ENCODE peak calls at places on chromosome 22, in ten cellular contexts. C is sciatic nerve; J is LoVo; M is uterus; B is EL; P is KBM-7; W is mucosa of gallbladder; K is NCI-H774; S is effector memory CD8-positive, alpha-beta T cell; I is left ventricle myocardium inferior. Z is an unnamed sample.

GRCh38 chr22:39946571-39947407 is 13.4 kb upstream of the TMA7B start:
- DNase-seq in C (no peak), J (no peak), M (no peak), B (no peak), P (peak; percentile 31), W (no peak), K (no peak), S (no peak), I (no peak), Z (no peak)

GRCh38 chr22:33831651-33832050 is 88.6 kb downstream of the LARGE1 start:
- DNase-seq in C (no peak), J (no peak), M (no peak), B (no peak), P (no peak), W (no peak), K (no peak), S (no peak), I (no peak), Z (no peak)

GRCh38 chr22:37533995-37534394 is 14.8 kb upstream of the CARD10 start:
- DNase-seq in C (no peak), J (no peak), M (no peak), B (peak; percentile 73), P (peak; percentile 88), W (no peak), K (peak; percentile 1), S (no peak), I (no peak), Z (peak; percentile 26)

GRCh38 chr22:46075764-46076531 is 74.4 kb upstream of the PPARA start:
- DNase-seq in C (peak; percentile 64), J (no peak), M (peak; percentile 32), B (peak; percentile 38), P (peak; percentile 33), W (no peak), K (no peak), S (no peak), I (peak; percentile 13), Z (no peak)

GRCh38 chr22:25495286-25495685 is 69.2 kb upstream of the GRK3 start:
- DNase-seq in C (no peak), J (no peak), M (no peak), B (peak; percentile 18), P (no peak), W (peak; percentile 60), K (no peak), S (no peak), I (no peak), Z (no peak)

GRCh38 chr22:43302462-43303109 is 40.6 kb downstream of the SCUBE1 start:
- DNase-seq in C (no peak), J (no peak), M (no peak), B (no peak), P (no peak), W (no peak), K (no peak), S (no peak), I (no peak), Z (no peak)

GRCh38 chr22:38467904-38468760 is at the start of gene KDELR3:
- DNase-seq in C (peak; percentile 86), J (peak; percentile 82), M (peak; percentile 57), B (peak; percentile 83), P (peak; percentile 45), W (peak; percentile 40), K (no peak), S (peak; percentile 22), I (peak; percentile 72), Z (peak; percentile 43)

GRCh38 chr22:36327922-36328551 is 59.7 kb downstream of the MYH9 start:
- DNase-seq in C (no peak), J (no peak), M (peak; percentile 76), B (peak; percentile 38), P (no peak), W (no peak), K (no peak), S (no peak), I (peak; percentile 56), Z (no peak)

GRCh38 chr22:25759825-25760231 is 17.8 kb downstream of the MYO18B start:
- DNase-seq in C (no peak), J (peak; percentile 41), M (no peak), B (peak; percentile 97), P (peak; percentile 63), W (no peak), K (no peak), S (no peak), I (no peak), Z (peak; percentile 93)

GRCh38 chr22:36457688-36458450 is 23.6 kb downstream of the TXN2 start:
- DNase-seq in C (no peak), J (no peak), M (peak; percentile 71), B (peak; percentile 63), P (peak; percentile 31), W (peak; percentile 36), K (no peak), S (no peak), I (peak; percentile 73), Z (no peak)